ENCODE peak calls at places on chromosomes 4 and X, in nine cellular contexts. One of them, this sample, is unnamed.

GRCh38 chr4:150593996-150594395 is 12.0 kb downstream of the MAB21L2 start:
- DNase-seq in brain microvascular endothelial cell: no peak
- DNase-seq in EL: no peak
- DNase-seq in right atrium auricular region: no peak
- DNase-seq in germinal center: no peak
- DNase-seq in NCI-H1694 treated with DMSO at 0.1 percent for 48 hours: peak
- DNase-seq in stimulated activated effector memory CD8-positive, alpha-beta T cell treated with anti-CD3 and anti-CD28 coated beads, Interleukin-12 subunit alpha, Interleukin-12 subunit beta, amount 100 ng/mL, for 72 hours: no peak
- DNase-seq in CD8-positive, alpha-beta memory T cell: no peak
- DNase-seq in A549: no peak
- DNase-seq in this sample: no peak

GRCh38 chr4:59571805-59572430 is 1628.2 kb upstream of the ADGRL3 start:
- DNase-seq in stimulated activated effector memory CD8-positive, alpha-beta T cell treated with anti-CD3 and anti-CD28 coated beads, Interleukin-12 subunit alpha, Interleukin-12 subunit beta, amount 100 ng/mL, for 72 hours: no peak
- DNase-seq in germinal center: no peak
- DNase-seq in right atrium auricular region: no peak
- DNase-seq in CD8-positive, alpha-beta memory T cell: no peak
- DNase-seq in A549: no peak
- DNase-seq in EL: no peak
- DNase-seq in NCI-H1694 treated with DMSO at 0.1 percent for 48 hours: no peak
- DNase-seq in brain microvascular endothelial cell: no peak
- DNase-seq in this sample: no peak

GRCh38 chr4:182142146-182143085 is 100.8 kb upstream of the TENM3 start:
- DNase-seq in NCI-H1694 treated with DMSO at 0.1 percent for 48 hours: no peak
- DNase-seq in brain microvascular endothelial cell: no peak
- DNase-seq in stimulated activated effector memory CD8-positive, alpha-beta T cell treated with anti-CD3 and anti-CD28 coated beads, Interleukin-12 subunit alpha, Interleukin-12 subunit beta, amount 100 ng/mL, for 72 hours: no peak
- DNase-seq in EL: peak
- DNase-seq in germinal center: no peak
- DNase-seq in right atrium auricular region: no peak
- DNase-seq in A549: no peak
- DNase-seq in CD8-positive, alpha-beta memory T cell: no peak
- DNase-seq in this sample: no peak

GRCh38 chrX:73940893-73941470 is 363.0 kb upstream of the ZCCHC13 start:
- DNase-seq in brain microvascular endothelial cell: no peak
- DNase-seq in NCI-H1694 treated with DMSO at 0.1 percent for 48 hours: no peak
- DNase-seq in germinal center: no peak
- DNase-seq in right atrium auricular region: no peak
- DNase-seq in A549: no peak
- DNase-seq in EL: no peak
- DNase-seq in stimulated activated effector memory CD8-positive, alpha-beta T cell treated with anti-CD3 and anti-CD28 coated beads, Interleukin-12 subunit alpha, Interleukin-12 subunit beta, amount 100 ng/mL, for 72 hours: no peak
- DNase-seq in CD8-positive, alpha-beta memory T cell: no peak
- DNase-seq in this sample: no peak

GRCh38 chrX:154437971-154438893 is 1.3 kb downstream of the GDI1 start:
- DNase-seq in A549: no peak
- DNase-seq in brain microvascular endothelial cell: no peak
- DNase-seq in EL: no peak
- DNase-seq in CD8-positive, alpha-beta memory T cell: no peak
- DNase-seq in stimulated activated effector memory CD8-positive, alpha-beta T cell treated with anti-CD3 and anti-CD28 coated beads, Interleukin-12 subunit alpha, Interleukin-12 subunit beta, amount 100 ng/mL, for 72 hours: no peak
- DNase-seq in NCI-H1694 treated with DMSO at 0.1 percent for 48 hours: no peak
- DNase-seq in right atrium auricular region: no peak
- DNase-seq in germinal center: no peak
- DNase-seq in this sample: no peak

GRCh38 chr4:81392164-81392563 is 79.5 kb downstream of the RASGEF1B start:
- DNase-seq in right atrium auricular region: no peak
- DNase-seq in brain microvascular endothelial cell: no peak
- DNase-seq in NCI-H1694 treated with DMSO at 0.1 percent for 48 hours: no peak
- DNase-seq in EL: no peak
- DNase-seq in A549: no peak
- DNase-seq in stimulated activated effector memory CD8-positive, alpha-beta T cell treated with anti-CD3 and anti-CD28 coated beads, Interleukin-12 subunit alpha, Interleukin-12 subunit beta, amount 100 ng/mL, for 72 hours: no peak
- DNase-seq in CD8-positive, alpha-beta memory T cell: peak
- DNase-seq in germinal center: no peak
- DNase-seq in this sample: peak

GRCh38 chrX:71809886-71810285 is 46.7 kb downstream of the CXorf49B start:
- DNase-seq in stimulated activated effector memory CD8-positive, alpha-beta T cell treated with anti-CD3 and anti-CD28 coated beads, Interleukin-12 subunit alpha, Interleukin-12 subunit beta, amount 100 ng/mL, for 72 hours: no peak
- DNase-seq in NCI-H1694 treated with DMSO at 0.1 percent for 48 hours: no peak
- DNase-seq in CD8-positive, alpha-beta memory T cell: no peak
- DNase-seq in brain microvascular endothelial cell: no peak
- DNase-seq in EL: no peak
- DNase-seq in A549: no peak
- DNase-seq in right atrium auricular region: no peak
- DNase-seq in germinal center: no peak
- DNase-seq in this sample: no peak

GRCh38 chrX:16700734-16701133 is 11.7 kb downstream of the CTPS2 start:
- DNase-seq in A549: no peak
- DNase-seq in brain microvascular endothelial cell: no peak
- DNase-seq in CD8-positive, alpha-beta memory T cell: no peak
- DNase-seq in right atrium auricular region: no peak
- DNase-seq in germinal center: no peak
- DNase-seq in stimulated activated effector memory CD8-positive, alpha-beta T cell treated with anti-CD3 and anti-CD28 coated beads, Interleukin-12 subunit alpha, Interleukin-12 subunit beta, amount 100 ng/mL, for 72 hours: no peak
- DNase-seq in NCI-H1694 treated with DMSO at 0.1 percent for 48 hours: no peak
- DNase-seq in EL: no peak
- DNase-seq in this sample: no peak

GRCh38 chr4:120897981-120898719 is 24.4 kb downstream of the PRDM5 start:
- DNase-seq in stimulated activated effector memory CD8-positive, alpha-beta T cell treated with anti-CD3 and anti-CD28 coated beads, Interleukin-12 subunit alpha, Interleukin-12 subunit beta, amount 100 ng/mL, for 72 hours: no peak
- DNase-seq in A549: no peak
- DNase-seq in NCI-H1694 treated with DMSO at 0.1 percent for 48 hours: no peak
- DNase-seq in CD8-positive, alpha-beta memory T cell: no peak
- DNase-seq in brain microvascular endothelial cell: no peak
- DNase-seq in germinal center: no peak
- DNase-seq in EL: no peak
- DNase-seq in right atrium auricular region: no peak
- DNase-seq in this sample: no peak

GRCh38 chr4:16198271-16198670 is 28.0 kb downstream of the TAPT1 start:
- DNase-seq in NCI-H1694 treated with DMSO at 0.1 percent for 48 hours: no peak
- DNase-seq in right atrium auricular region: no peak
- DNase-seq in EL: no peak
- DNase-seq in germinal center: no peak
- DNase-seq in brain microvascular endothelial cell: no peak
- DNase-seq in A549: no peak
- DNase-seq in CD8-positive, alpha-beta memory T cell: no peak
- DNase-seq in stimulated activated effector memory CD8-positive, alpha-beta T cell treated with anti-CD3 and anti-CD28 coated beads, Interleukin-12 subunit alpha, Interleukin-12 subunit beta, amount 100 ng/mL, for 72 hours: no peak
- DNase-seq in this sample: no peak

GRCh38 chr4:70701271-70701670 is 12.9 kb downstream of the UTP3 start:
- DNase-seq in EL: no peak
- DNase-seq in brain microvascular endothelial cell: no peak
- DNase-seq in germinal center: no peak
- DNase-seq in stimulated activated effector memory CD8-positive, alpha-beta T cell treated with anti-CD3 and anti-CD28 coated beads, Interleukin-12 subunit alpha, Interleukin-12 subunit beta, amount 100 ng/mL, for 72 hours: no peak
- DNase-seq in right atrium auricular region: no peak
- DNase-seq in A549: no peak
- DNase-seq in CD8-positive, alpha-beta memory T cell: no peak
- DNase-seq in NCI-H1694 treated with DMSO at 0.1 percent for 48 hours: no peak
- DNase-seq in this sample: no peak

GRCh38 chr4:1041147-1041935 is 29.9 kb downstream of the FGFRL1 start:
- DNase-seq in stimulated activated effector memory CD8-positive, alpha-beta T cell treated with anti-CD3 and anti-CD28 coated beads, Interleukin-12 subunit alpha, Interleukin-12 subunit beta, amount 100 ng/mL, for 72 hours: no peak
- DNase-seq in right atrium auricular region: no peak
- DNase-seq in A549: no peak
- DNase-seq in CD8-positive, alpha-beta memory T cell: no peak
- DNase-seq in brain microvascular endothelial cell: peak
- DNase-seq in NCI-H1694 treated with DMSO at 0.1 percent for 48 hours: no peak
- DNase-seq in germinal center: no peak
- DNase-seq in EL: peak
- DNase-seq in this sample: no peak

GRCh38 chrX:104343408-104344129 is 88.8 kb upstream of the ESX1 start:
- DNase-seq in EL: peak
- DNase-seq in stimulated activated effector memory CD8-positive, alpha-beta T cell treated with anti-CD3 and anti-CD28 coated beads, Interleukin-12 subunit alpha, Interleukin-12 subunit beta, amount 100 ng/mL, for 72 hours: peak
- DNase-seq in A549: peak
- DNase-seq in CD8-positive, alpha-beta memory T cell: peak
- DNase-seq in germinal center: peak
- DNase-seq in brain microvascular endothelial cell: peak
- DNase-seq in NCI-H1694 treated with DMSO at 0.1 percent for 48 hours: no peak
- DNase-seq in right atrium auricular region: no peak
- DNase-seq in this sample: peak

GRCh38 chr4:147334478-147334877 is 146.4 kb upstream of the EDNRA start:
- DNase-seq in brain microvascular endothelial cell: no peak
- DNase-seq in NCI-H1694 treated with DMSO at 0.1 percent for 48 hours: no peak
- DNase-seq in right atrium auricular region: no peak
- DNase-seq in A549: no peak
- DNase-seq in germinal center: no peak
- DNase-seq in stimulated activated effector memory CD8-positive, alpha-beta T cell treated with anti-CD3 and anti-CD28 coated beads, Interleukin-12 subunit alpha, Interleukin-12 subunit beta, amount 100 ng/mL, for 72 hours: no peak
- DNase-seq in EL: peak
- DNase-seq in CD8-positive, alpha-beta memory T cell: no peak
- DNase-seq in this sample: no peak

GRCh38 chr4:76993787-76994641 is 44.5 kb downstream of the SEPTIN11 start:
- DNase-seq in brain microvascular endothelial cell: no peak
- DNase-seq in germinal center: peak
- DNase-seq in stimulated activated effector memory CD8-positive, alpha-beta T cell treated with anti-CD3 and anti-CD28 coated beads, Interleukin-12 subunit alpha, Interleukin-12 subunit beta, amount 100 ng/mL, for 72 hours: no peak
- DNase-seq in NCI-H1694 treated with DMSO at 0.1 percent for 48 hours: no peak
- DNase-seq in CD8-positive, alpha-beta memory T cell: peak
- DNase-seq in EL: no peak
- DNase-seq in A549: no peak
- DNase-seq in right atrium auricular region: no peak
- DNase-seq in this sample: peak

GRCh38 chr4:165294907-165295306 is 32.6 kb upstream of the MSMO1 start:
- DNase-seq in CD8-positive, alpha-beta memory T cell: peak
- DNase-seq in A549: no peak
- DNase-seq in NCI-H1694 treated with DMSO at 0.1 percent for 48 hours: no peak
- DNase-seq in stimulated activated effector memory CD8-positive, alpha-beta T cell treated with anti-CD3 and anti-CD28 coated beads, Interleukin-12 subunit alpha, Interleukin-12 subunit beta, amount 100 ng/mL, for 72 hours: no peak
- DNase-seq in EL: no peak
- DNase-seq in brain microvascular endothelial cell: no peak
- DNase-seq in right atrium auricular region: no peak
- DNase-seq in germinal center: peak
- DNase-seq in this sample: peak

GRCh38 chr4:151540728-151541437 is 131.9 kb downstream of the FHIP1A start:
- DNase-seq in CD8-positive, alpha-beta memory T cell: no peak
- DNase-seq in stimulated activated effector memory CD8-positive, alpha-beta T cell treated with anti-CD3 and anti-CD28 coated beads, Interleukin-12 subunit alpha, Interleukin-12 subunit beta, amount 100 ng/mL, for 72 hours: no peak
- DNase-seq in NCI-H1694 treated with DMSO at 0.1 percent for 48 hours: no peak
- DNase-seq in right atrium auricular region: no peak
- DNase-seq in germinal center: no peak
- DNase-seq in EL: peak
- DNase-seq in brain microvascular endothelial cell: peak
- DNase-seq in A549: peak
- DNase-seq in this sample: no peak

GRCh38 chr4:166481014-166481507 is 608.0 kb downstream of the TLL1 start:
- DNase-seq in brain microvascular endothelial cell: no peak
- DNase-seq in EL: no peak
- DNase-seq in stimulated activated effector memory CD8-positive, alpha-beta T cell treated with anti-CD3 and anti-CD28 coated beads, Interleukin-12 subunit alpha, Interleukin-12 subunit beta, amount 100 ng/mL, for 72 hours: no peak
- DNase-seq in CD8-positive, alpha-beta memory T cell: no peak
- DNase-seq in A549: no peak
- DNase-seq in NCI-H1694 treated with DMSO at 0.1 percent for 48 hours: no peak
- DNase-seq in germinal center: no peak
- DNase-seq in right atrium auricular region: no peak
- DNase-seq in this sample: no peak

GRCh38 chr4:73446336-73446938 is 10.4 kb downstream of the AFP start:
- DNase-seq in brain microvascular endothelial cell: peak
- DNase-seq in germinal center: peak
- DNase-seq in NCI-H1694 treated with DMSO at 0.1 percent for 48 hours: peak
- DNase-seq in stimulated activated effector memory CD8-positive, alpha-beta T cell treated with anti-CD3 and anti-CD28 coated beads, Interleukin-12 subunit alpha, Interleukin-12 subunit beta, amount 100 ng/mL, for 72 hours: no peak
- DNase-seq in EL: peak
- DNase-seq in CD8-positive, alpha-beta memory T cell: no peak
- DNase-seq in A549: peak
- DNase-seq in right atrium auricular region: no peak
- DNase-seq in this sample: no peak

GRCh38 chr4:48299560-48299959 is 29.9 kb upstream of the TEC start:
- DNase-seq in right atrium auricular region: no peak
- DNase-seq in CD8-positive, alpha-beta memory T cell: no peak
- DNase-seq in EL: no peak
- DNase-seq in NCI-H1694 treated with DMSO at 0.1 percent for 48 hours: no peak
- DNase-seq in brain microvascular endothelial cell: no peak
- DNase-seq in stimulated activated effector memory CD8-positive, alpha-beta T cell treated with anti-CD3 and anti-CD28 coated beads, Interleukin-12 subunit alpha, Interleukin-12 subunit beta, amount 100 ng/mL, for 72 hours: no peak
- DNase-seq in A549: no peak
- DNase-seq in germinal center: no peak
- DNase-seq in this sample: no peak

GRCh38 chr4:105350859-105351494 is 122.9 kb downstream of the PPA2 start:
- DNase-seq in A549: no peak
- DNase-seq in EL: no peak
- DNase-seq in right atrium auricular region: no peak
- DNase-seq in stimulated activated effector memory CD8-positive, alpha-beta T cell treated with anti-CD3 and anti-CD28 coated beads, Interleukin-12 subunit alpha, Interleukin-12 subunit beta, amount 100 ng/mL, for 72 hours: no peak
- DNase-seq in NCI-H1694 treated with DMSO at 0.1 percent for 48 hours: no peak
- DNase-seq in germinal center: no peak
- DNase-seq in brain microvascular endothelial cell: no peak
- DNase-seq in CD8-positive, alpha-beta memory T cell: no peak
- DNase-seq in this sample: no peak

GRCh38 chrX:140088438-140088837 is 123.1 kb upstream of the CXorf66 start:
- DNase-seq in right atrium auricular region: no peak
- DNase-seq in CD8-positive, alpha-beta memory T cell: no peak
- DNase-seq in EL: no peak
- DNase-seq in germinal center: no peak
- DNase-seq in A549: no peak
- DNase-seq in brain microvascular endothelial cell: no peak
- DNase-seq in NCI-H1694 treated with DMSO at 0.1 percent for 48 hours: no peak
- DNase-seq in stimulated activated effector memory CD8-positive, alpha-beta T cell treated with anti-CD3 and anti-CD28 coated beads, Interleukin-12 subunit alpha, Interleukin-12 subunit beta, amount 100 ng/mL, for 72 hours: no peak
- DNase-seq in this sample: no peak

GRCh38 chrX:40105791-40106676 is 8.3 kb upstream of the BCOR start:
- DNase-seq in CD8-positive, alpha-beta memory T cell: peak
- DNase-seq in right atrium auricular region: no peak
- DNase-seq in EL: peak
- DNase-seq in brain microvascular endothelial cell: no peak
- DNase-seq in A549: peak
- DNase-seq in germinal center: no peak
- DNase-seq in NCI-H1694 treated with DMSO at 0.1 percent for 48 hours: peak
- DNase-seq in stimulated activated effector memory CD8-positive, alpha-beta T cell treated with anti-CD3 and anti-CD28 coated beads, Interleukin-12 subunit alpha, Interleukin-12 subunit beta, amount 100 ng/mL, for 72 hours: peak
- DNase-seq in this sample: peak

GRCh38 chr4:80876810-80877209 is 153.7 kb upstream of the BMP3 start:
- DNase-seq in CD8-positive, alpha-beta memory T cell: no peak
- DNase-seq in A549: no peak
- DNase-seq in brain microvascular endothelial cell: no peak
- DNase-seq in germinal center: peak
- DNase-seq in right atrium auricular region: no peak
- DNase-seq in EL: no peak
- DNase-seq in NCI-H1694 treated with DMSO at 0.1 percent for 48 hours: no peak
- DNase-seq in stimulated activated effector memory CD8-positive, alpha-beta T cell treated with anti-CD3 and anti-CD28 coated beads, Interleukin-12 subunit alpha, Interleukin-12 subunit beta, amount 100 ng/mL, for 72 hours: no peak
- DNase-seq in this sample: no peak

GRCh38 chr4:56683455-56683854 is 2.4 kb upstream of the HOPX start:
- DNase-seq in right atrium auricular region: no peak
- DNase-seq in NCI-H1694 treated with DMSO at 0.1 percent for 48 hours: no peak
- DNase-seq in CD8-positive, alpha-beta memory T cell: no peak
- DNase-seq in EL: no peak
- DNase-seq in A549: no peak
- DNase-seq in germinal center: no peak
- DNase-seq in brain microvascular endothelial cell: no peak
- DNase-seq in stimulated activated effector memory CD8-positive, alpha-beta T cell treated with anti-CD3 and anti-CD28 coated beads, Interleukin-12 subunit alpha, Interleukin-12 subunit beta, amount 100 ng/mL, for 72 hours: no peak
- DNase-seq in this sample: no peak

GRCh38 chr4:1547131-1547862 is 136.8 kb downstream of the FAM53A start:
- DNase-seq in A549: no peak
- DNase-seq in CD8-positive, alpha-beta memory T cell: no peak
- DNase-seq in right atrium auricular region: no peak
- DNase-seq in NCI-H1694 treated with DMSO at 0.1 percent for 48 hours: no peak
- DNase-seq in brain microvascular endothelial cell: no peak
- DNase-seq in EL: no peak
- DNase-seq in germinal center: no peak
- DNase-seq in stimulated activated effector memory CD8-positive, alpha-beta T cell treated with anti-CD3 and anti-CD28 coated beads, Interleukin-12 subunit alpha, Interleukin-12 subunit beta, amount 100 ng/mL, for 72 hours: no peak
- DNase-seq in this sample: no peak

GRCh38 chr4:38322709-38323108 is 341.3 kb upstream of the KLF3 start:
- DNase-seq in EL: peak
- DNase-seq in brain microvascular endothelial cell: peak
- DNase-seq in NCI-H1694 treated with DMSO at 0.1 percent for 48 hours: no peak
- DNase-seq in CD8-positive, alpha-beta memory T cell: no peak
- DNase-seq in right atrium auricular region: no peak
- DNase-seq in stimulated activated effector memory CD8-positive, alpha-beta T cell treated with anti-CD3 and anti-CD28 coated beads, Interleukin-12 subunit alpha, Interleukin-12 subunit beta, amount 100 ng/mL, for 72 hours: no peak
- DNase-seq in germinal center: no peak
- DNase-seq in A549: no peak
- DNase-seq in this sample: no peak

GRCh38 chr4:173074501-173074946 is 94.1 kb upstream of the GALNT7 start:
- DNase-seq in A549: peak
- DNase-seq in CD8-positive, alpha-beta memory T cell: no peak
- DNase-seq in brain microvascular endothelial cell: peak
- DNase-seq in NCI-H1694 treated with DMSO at 0.1 percent for 48 hours: no peak
- DNase-seq in stimulated activated effector memory CD8-positive, alpha-beta T cell treated with anti-CD3 and anti-CD28 coated beads, Interleukin-12 subunit alpha, Interleukin-12 subunit beta, amount 100 ng/mL, for 72 hours: no peak
- DNase-seq in EL: peak
- DNase-seq in germinal center: no peak
- DNase-seq in right atrium auricular region: no peak
- DNase-seq in this sample: no peak

GRCh38 chr4:186166852-186167512 is 24.4 kb upstream of the CYP4V2 start:
- DNase-seq in A549: no peak
- DNase-seq in CD8-positive, alpha-beta memory T cell: no peak
- DNase-seq in germinal center: no peak
- DNase-seq in EL: no peak
- DNase-seq in stimulated activated effector memory CD8-positive, alpha-beta T cell treated with anti-CD3 and anti-CD28 coated beads, Interleukin-12 subunit alpha, Interleukin-12 subunit beta, amount 100 ng/mL, for 72 hours: no peak
- DNase-seq in NCI-H1694 treated with DMSO at 0.1 percent for 48 hours: no peak
- DNase-seq in right atrium auricular region: no peak
- DNase-seq in brain microvascular endothelial cell: no peak
- DNase-seq in this sample: no peak

GRCh38 chrX:20438871-20439526 is 172.3 kb upstream of the RPS6KA3 start:
- DNase-seq in right atrium auricular region: no peak
- DNase-seq in A549: no peak
- DNase-seq in stimulated activated effector memory CD8-positive, alpha-beta T cell treated with anti-CD3 and anti-CD28 coated beads, Interleukin-12 subunit alpha, Interleukin-12 subunit beta, amount 100 ng/mL, for 72 hours: no peak
- DNase-seq in brain microvascular endothelial cell: no peak
- DNase-seq in CD8-positive, alpha-beta memory T cell: no peak
- DNase-seq in EL: no peak
- DNase-seq in NCI-H1694 treated with DMSO at 0.1 percent for 48 hours: no peak
- DNase-seq in germinal center: no peak
- DNase-seq in this sample: no peak

GRCh38 chr4:138668309-138668708 is 347.3 kb upstream of the NOCT start:
- DNase-seq in A549: no peak
- DNase-seq in stimulated activated effector memory CD8-positive, alpha-beta T cell treated with anti-CD3 and anti-CD28 coated beads, Interleukin-12 subunit alpha, Interleukin-12 subunit beta, amount 100 ng/mL, for 72 hours: no peak
- DNase-seq in brain microvascular endothelial cell: no peak
- DNase-seq in EL: no peak
- DNase-seq in CD8-positive, alpha-beta memory T cell: no peak
- DNase-seq in right atrium auricular region: no peak
- DNase-seq in NCI-H1694 treated with DMSO at 0.1 percent for 48 hours: no peak
- DNase-seq in germinal center: no peak
- DNase-seq in this sample: no peak